ENCODE peak calls at places on chromosomes 3 and 15, in eight cellular contexts. One of them, this sample, is unnamed.
A peak's percentile ranks its signal among the peaks of the same experiment; 100 is the strongest.

GRCh38 chr3:184465883-184466412 is 86.1 kb downstream of the CHRD start:
- DNase-seq in GM03348: no peak
- DNase-seq in HTR-8/SVneo: no peak
- DNase-seq in HFF-Myc: no peak
- DNase-seq in GM13976: no peak
- DNase-seq in OCI-LY7: no peak
- DNase-seq in SJSA1: no peak
- DNase-seq in LoVo: no peak
- DNase-seq in this sample: no peak

GRCh38 chr15:70357453-70357852 is 259.7 kb upstream of the TLE3 start:
- DNase-seq in GM03348: no peak
- DNase-seq in HTR-8/SVneo: no peak
- DNase-seq in HFF-Myc: no peak
- DNase-seq in GM13976: no peak
- DNase-seq in OCI-LY7: no peak
- DNase-seq in SJSA1: peak; percentile 23
- DNase-seq in LoVo: no peak
- DNase-seq in this sample: no peak

GRCh38 chr15:87689716-87690115 is 566.8 kb downstream of the NTRK3 start:
- DNase-seq in GM03348: peak; percentile 28
- DNase-seq in HTR-8/SVneo: no peak
- DNase-seq in HFF-Myc: no peak
- DNase-seq in GM13976: no peak
- DNase-seq in OCI-LY7: no peak
- DNase-seq in SJSA1: no peak
- DNase-seq in LoVo: no peak
- DNase-seq in this sample: no peak

GRCh38 chr15:36571301-36571700 is 8.1 kb upstream of the CDIN1 start:
- DNase-seq in GM03348: no peak
- DNase-seq in HTR-8/SVneo: no peak
- DNase-seq in HFF-Myc: no peak
- DNase-seq in GM13976: no peak
- DNase-seq in OCI-LY7: no peak
- DNase-seq in SJSA1: no peak
- DNase-seq in LoVo: no peak
- DNase-seq in this sample: peak; percentile 51

GRCh38 chr3:149273096-149273751 is 51.6 kb upstream of the CP start:
- DNase-seq in GM03348: peak; percentile 78
- DNase-seq in HTR-8/SVneo: peak; percentile 66
- DNase-seq in HFF-Myc: peak; percentile 93
- DNase-seq in GM13976: peak; percentile 44
- DNase-seq in OCI-LY7: peak; percentile 86
- DNase-seq in SJSA1: no peak
- DNase-seq in LoVo: peak; percentile 86
- DNase-seq in this sample: peak; percentile 77

GRCh38 chr3:154195620-154196366 is 74.6 kb downstream of the ARHGEF26 start:
- DNase-seq in GM03348: no peak
- DNase-seq in HTR-8/SVneo: no peak
- DNase-seq in HFF-Myc: no peak
- DNase-seq in GM13976: no peak
- DNase-seq in OCI-LY7: no peak
- DNase-seq in SJSA1: no peak
- DNase-seq in LoVo: no peak
- DNase-seq in this sample: no peak

GRCh38 chr3:38755130-38755529 is 60.9 kb downstream of the SCN10A start:
- DNase-seq in GM03348: no peak
- DNase-seq in HTR-8/SVneo: no peak
- DNase-seq in HFF-Myc: no peak
- DNase-seq in GM13976: no peak
- DNase-seq in OCI-LY7: no peak
- DNase-seq in SJSA1: no peak
- DNase-seq in LoVo: no peak
- DNase-seq in this sample: no peak

GRCh38 chr3:182349951-182350350 is 443.4 kb upstream of the ATP11B start:
- DNase-seq in GM03348: no peak
- DNase-seq in HTR-8/SVneo: no peak
- DNase-seq in HFF-Myc: no peak
- DNase-seq in GM13976: no peak
- DNase-seq in OCI-LY7: peak; percentile 65
- DNase-seq in SJSA1: no peak
- DNase-seq in LoVo: no peak
- DNase-seq in this sample: no peak

GRCh38 chr3:170421147-170421641 is 2.5 kb downstream of the CLDN11 start:
- DNase-seq in GM03348: peak; percentile 62
- DNase-seq in HTR-8/SVneo: peak; percentile 33
- DNase-seq in HFF-Myc: peak; percentile 29
- DNase-seq in GM13976: no peak
- DNase-seq in OCI-LY7: no peak
- DNase-seq in SJSA1: no peak
- DNase-seq in LoVo: no peak
- DNase-seq in this sample: peak; percentile 62

GRCh38 chr15:25931846-25932245 is 68.7 kb upstream of the ATP10A start:
- DNase-seq in GM03348: no peak
- DNase-seq in HTR-8/SVneo: no peak
- DNase-seq in HFF-Myc: no peak
- DNase-seq in GM13976: no peak
- DNase-seq in OCI-LY7: no peak
- DNase-seq in SJSA1: no peak
- DNase-seq in LoVo: no peak
- DNase-seq in this sample: no peak

GRCh38 chr15:52328680-52329079 is 33.1 kb upstream of the MYO5C start:
- DNase-seq in GM03348: no peak
- DNase-seq in HTR-8/SVneo: no peak
- DNase-seq in HFF-Myc: no peak
- DNase-seq in GM13976: no peak
- DNase-seq in OCI-LY7: no peak
- DNase-seq in SJSA1: no peak
- DNase-seq in LoVo: no peak
- DNase-seq in this sample: no peak

GRCh38 chr3:172040976-172041963 is 1.9 kb downstream of the FNDC3B start:
- DNase-seq in GM03348: peak; percentile 75
- DNase-seq in HTR-8/SVneo: peak; percentile 51
- DNase-seq in HFF-Myc: no peak
- DNase-seq in GM13976: no peak
- DNase-seq in OCI-LY7: no peak
- DNase-seq in SJSA1: peak; percentile 61
- DNase-seq in LoVo: peak; percentile 19
- DNase-seq in this sample: peak; percentile 67

GRCh38 chr3:169964176-169964575 is 2.4 kb upstream of the SEC62 start:
- DNase-seq in GM03348: no peak
- DNase-seq in HTR-8/SVneo: peak; percentile 13
- DNase-seq in HFF-Myc: no peak
- DNase-seq in GM13976: no peak
- DNase-seq in OCI-LY7: no peak
- DNase-seq in SJSA1: no peak
- DNase-seq in LoVo: no peak
- DNase-seq in this sample: peak; percentile 47

GRCh38 chr3:126985143-126985985 is 2.4 kb downstream of the PLXNA1 start:
- DNase-seq in GM03348: no peak
- DNase-seq in HTR-8/SVneo: no peak
- DNase-seq in HFF-Myc: no peak
- DNase-seq in GM13976: no peak
- DNase-seq in OCI-LY7: no peak
- DNase-seq in SJSA1: no peak
- DNase-seq in LoVo: no peak
- DNase-seq in this sample: no peak

GRCh38 chr15:36594556-36595090 is 15.2 kb downstream of the CDIN1 start:
- DNase-seq in GM03348: no peak
- DNase-seq in HTR-8/SVneo: no peak
- DNase-seq in HFF-Myc: no peak
- DNase-seq in GM13976: no peak
- DNase-seq in OCI-LY7: no peak
- DNase-seq in SJSA1: no peak
- DNase-seq in LoVo: no peak
- DNase-seq in this sample: no peak

GRCh38 chr3:111593666-111594065 is 1.5 kb downstream of the ZBED2 start:
- DNase-seq in GM03348: no peak
- DNase-seq in HTR-8/SVneo: no peak
- DNase-seq in HFF-Myc: no peak
- DNase-seq in GM13976: no peak
- DNase-seq in OCI-LY7: no peak
- DNase-seq in SJSA1: no peak
- DNase-seq in LoVo: no peak
- DNase-seq in this sample: no peak

GRCh38 chr3:10198761-10199688 is 34.3 kb downstream of the IRAK2 start:
- DNase-seq in GM03348: peak; percentile 55
- DNase-seq in HTR-8/SVneo: no peak
- DNase-seq in HFF-Myc: no peak
- DNase-seq in GM13976: peak; percentile 78
- DNase-seq in OCI-LY7: peak; percentile 82
- DNase-seq in SJSA1: no peak
- DNase-seq in LoVo: peak; percentile 32
- DNase-seq in this sample: peak; percentile 59

GRCh38 chr3:196633658-196634151 is 5.8 kb upstream of the NRROS start:
- DNase-seq in GM03348: no peak
- DNase-seq in HTR-8/SVneo: no peak
- DNase-seq in HFF-Myc: no peak
- DNase-seq in GM13976: no peak
- DNase-seq in OCI-LY7: no peak
- DNase-seq in SJSA1: no peak
- DNase-seq in LoVo: no peak
- DNase-seq in this sample: no peak

GRCh38 chr3:79027593-79027992 is 740.2 kb downstream of the ROBO1 start:
- DNase-seq in GM03348: no peak
- DNase-seq in HTR-8/SVneo: no peak
- DNase-seq in HFF-Myc: no peak
- DNase-seq in GM13976: no peak
- DNase-seq in OCI-LY7: no peak
- DNase-seq in SJSA1: no peak
- DNase-seq in LoVo: no peak
- DNase-seq in this sample: no peak

GRCh38 chr15:101286471-101287114 is 8.5 kb downstream of the SNRPA1 start:
- DNase-seq in GM03348: no peak
- DNase-seq in HTR-8/SVneo: no peak
- DNase-seq in HFF-Myc: no peak
- DNase-seq in GM13976: no peak
- DNase-seq in OCI-LY7: no peak
- DNase-seq in SJSA1: no peak
- DNase-seq in LoVo: no peak
- DNase-seq in this sample: no peak

GRCh38 chr3:13109516-13109915 is 36.3 kb upstream of the IQSEC1 start:
- DNase-seq in GM03348: no peak
- DNase-seq in HTR-8/SVneo: no peak
- DNase-seq in HFF-Myc: no peak
- DNase-seq in GM13976: no peak
- DNase-seq in OCI-LY7: no peak
- DNase-seq in SJSA1: no peak
- DNase-seq in LoVo: no peak
- DNase-seq in this sample: no peak

This sample was measured in foreskin fibroblast.